ENCODE peak calls at places on chromosomes 1 and 21, in seven cellular contexts. U is K562, T is SK-N-SH, E is H1, I is HCT116, M is GM12878, H is HepG2. A is an unnamed sample.

GRCh38 chr1:91555821-91556531 is 55.3 kb downstream of the CDC7 start:
- DNase-seq in H (no peak), M (no peak), U (peak), I (no peak), T (no peak), E (no peak), A (no peak)

GRCh38 chr1:245209658-245210415 is 55.1 kb downstream of the KIF26B start:
- DNase-seq in M (no peak), T (peak), I (no peak), U (no peak), E (no peak), H (no peak), A (no peak)

GRCh38 chr1:8075511-8076051 is 49.5 kb upstream of the ERRFI1 start:
- DNase-seq in U (no peak), T (no peak), M (no peak), E (no peak), H (no peak), I (no peak), A (no peak)

GRCh38 chr21:33844104-33844889 is 71.3 kb downstream of the ATP5PO start:
- DNase-seq in U (no peak), T (no peak), M (no peak), I (no peak), H (peak), E (no peak), A (no peak)

GRCh38 chr1:25031966-25032667 is 102.0 kb upstream of the RUNX3 start:
- DNase-seq in H (no peak), E (no peak), U (no peak), M (peak), I (no peak), T (no peak), A (no peak)

GRCh38 chr1:54460346-54460745 is 54.2 kb upstream of the SSBP3 start:
- DNase-seq in I (no peak), T (no peak), U (no peak), E (no peak), H (no peak), M (no peak), A (no peak)

GRCh38 chr1:206649261-206649660 is 13.9 kb downstream of the DYRK3 start:
- DNase-seq in H (no peak), I (no peak), M (no peak), T (no peak), E (no peak), U (no peak), A (no peak)

GRCh38 chr1:153968400-153968799 is 698 bp downstream of the CREB3L4 start:
- DNase-seq in H (no peak), I (no peak), U (no peak), E (no peak), M (no peak), T (peak), A (no peak)

GRCh38 chr21:17784604-17785402 is 34.4 kb downstream of the C21orf91 start:
- DNase-seq in T (no peak), E (no peak), U (no peak), H (no peak), M (peak), I (no peak), A (no peak)

GRCh38 chr1:68201546-68202238 is 30.6 kb downstream of the WLS start:
- DNase-seq in H (no peak), U (no peak), I (no peak), E (no peak), T (no peak), M (no peak), A (no peak)

GRCh38 chr1:29703596-29703995 is 467.3 kb downstream of the PTPRU start:
- DNase-seq in U (peak), H (no peak), M (no peak), T (peak), I (no peak), E (peak), A (no peak)

GRCh38 chr1:227086636-227087035 is 146.5 kb downstream of the COQ8A start:
- DNase-seq in T (no peak), H (no peak), E (no peak), I (no peak), M (no peak), U (no peak), A (no peak)

GRCh38 chr1:170586942-170587593 is 55.1 kb downstream of the GORAB start:
- DNase-seq in E (no peak), M (no peak), T (no peak), I (no peak), H (no peak), U (no peak), A (no peak)

GRCh38 chr1:2416403-2416802 is 4.0 kb upstream of the PEX10 start:
- DNase-seq in T (no peak), M (no peak), U (no peak), H (no peak), E (no peak), I (no peak), A (no peak)

GRCh38 chr1:63557365-63557987 is 34.2 kb downstream of the EFCAB7 start:
- DNase-seq in M (no peak), E (peak), H (peak), U (peak), T (peak), I (peak), A (peak)

GRCh38 chr1:166237675-166238074 is 70.9 kb upstream of the FAM78B start:
- DNase-seq in T (no peak), E (no peak), M (no peak), I (no peak), U (no peak), H (no peak), A (no peak)

GRCh38 chr1:54331091-54331772 is 75.0 kb downstream of the SSBP3 start:
- DNase-seq in H (no peak), M (no peak), I (no peak), T (peak), E (no peak), U (no peak), A (no peak)

GRCh38 chr1:205450448-205450847 is 5.4 kb downstream of the BLACAT1 start:
- DNase-seq in E (peak), M (no peak), I (peak), H (peak), T (peak), U (peak), A (no peak)

GRCh38 chr1:60296794-60297193 is 223.2 kb upstream of the C1orf87 start:
- DNase-seq in H (no peak), U (no peak), E (no peak), I (no peak), M (no peak), T (no peak), A (no peak)

GRCh38 chr1:222732216-222733159 is 4.5 kb upstream of the FAM177B start:
- DNase-seq in H (no peak), E (no peak), M (peak), T (no peak), U (no peak), I (no peak), A (no peak)

GRCh38 chr1:248805905-248806304 is 19.8 kb downstream of the SH3BP5L start:
- DNase-seq in T (no peak), I (no peak), M (no peak), U (no peak), H (no peak), E (no peak), A (no peak)

GRCh38 chr1:24702511-24703293 is 42.5 kb upstream of the CLIC4 start:
- DNase-seq in I (no peak), E (no peak), T (no peak), H (peak), U (no peak), M (no peak), A (no peak)

GRCh38 chr21:42111811-42112210 is 40.7 kb downstream of the UMODL1 start:
- DNase-seq in H (no peak), E (no peak), I (no peak), T (no peak), U (no peak), M (no peak), A (no peak)

GRCh38 chr1:63822540-63822939 is 48.7 kb downstream of the ROR1 start:
- DNase-seq in M (no peak), T (no peak), E (no peak), U (no peak), H (no peak), I (no peak), A (no peak)

GRCh38 chr1:101291562-101292035 is 54.8 kb downstream of the S1PR1 start:
- DNase-seq in H (peak), U (no peak), E (no peak), I (no peak), M (no peak), T (no peak), A (no peak)

GRCh38 chr1:45002650-45003645 is 8.2 kb downstream of the HECTD3 start:
- DNase-seq in I (no peak), E (no peak), M (no peak), T (no peak), U (no peak), H (no peak), A (no peak)

GRCh38 chr21:38920631-38921398 is 115.1 kb downstream of the ETS2 start:
- DNase-seq in M (no peak), I (no peak), H (no peak), U (no peak), T (no peak), E (no peak), A (no peak)

GRCh38 chr1:83815348-83815747 is 183.6 kb downstream of the TTLL7 start:
- DNase-seq in H (no peak), T (no peak), I (no peak), U (no peak), E (no peak), M (no peak), A (no peak)

GRCh38 chr1:187390157-187390556 is 561.4 kb downstream of the PLA2G4A start:
- DNase-seq in T (peak), M (no peak), E (no peak), U (no peak), H (no peak), I (no peak), A (no peak)

GRCh38 chr1:166327886-166328285 is 161.1 kb upstream of the FAM78B start:
- DNase-seq in U (no peak), T (no peak), M (no peak), I (no peak), H (no peak), E (no peak), A (no peak)

GRCh38 chr1:25796807-25797458 is 3.1 kb upstream of the SELENON start:
- DNase-seq in T (peak), E (peak), H (peak), U (peak), I (peak), M (no peak), A (peak)

GRCh38 chr1:228452194-228453021 is 34.8 kb upstream of the RNF187 start:
- DNase-seq in T (no peak), H (no peak), I (no peak), U (peak), M (no peak), E (peak), A (no peak)

GRCh38 chr1:228455715-228456114 is 31.5 kb upstream of the RNF187 start:
- DNase-seq in E (no peak), I (no peak), T (no peak), M (no peak), H (no peak), U (no peak), A (no peak)

GRCh38 chr1:228453614-228454013 is 33.6 kb upstream of the RNF187 start:
- DNase-seq in T (no peak), M (no peak), I (no peak), U (no peak), H (no peak), E (no peak), A (no peak)

GRCh38 chr1:228454238-228454637 is 32.9 kb upstream of the RNF187 start:
- DNase-seq in T (no peak), I (no peak), E (no peak), H (no peak), U (no peak), M (no peak), A (no peak)

DNA sequence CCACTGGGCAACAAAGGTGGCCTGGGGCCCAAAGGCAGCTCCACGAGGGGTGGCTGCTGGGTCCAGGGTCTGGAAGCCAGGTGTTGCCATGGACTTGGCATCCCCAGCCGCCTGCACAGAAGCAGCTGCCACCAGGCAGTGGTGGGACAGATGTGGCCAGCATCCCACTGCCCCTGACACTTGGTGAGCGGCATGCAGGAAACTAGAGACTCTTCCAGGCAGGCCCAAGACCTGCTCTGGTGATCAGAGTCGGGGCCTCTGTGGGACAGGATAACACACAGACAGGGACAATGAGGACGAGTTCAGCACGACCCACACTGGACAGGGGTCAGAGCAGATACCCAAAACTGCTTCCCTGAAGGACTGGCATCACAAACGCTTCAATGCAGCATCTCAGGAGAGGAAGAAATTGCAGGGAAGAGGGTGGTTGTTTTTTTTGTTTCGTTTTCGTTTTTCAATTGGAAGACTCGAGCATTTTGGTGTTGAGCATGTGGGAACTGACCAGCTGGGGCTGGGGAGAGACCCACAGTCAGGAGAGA is 34.1 kb upstream of the RNF187 start:
- DNase-seq in U (no peak), T (no peak), M (no peak), H (no peak), I (no peak), E (no peak), A (no peak)
- TF ChIP-seq YY1 in U (no peak), T (no peak), M (no peak), H (no peak), I (no peak), E (no peak), A (no peak)

DNA sequence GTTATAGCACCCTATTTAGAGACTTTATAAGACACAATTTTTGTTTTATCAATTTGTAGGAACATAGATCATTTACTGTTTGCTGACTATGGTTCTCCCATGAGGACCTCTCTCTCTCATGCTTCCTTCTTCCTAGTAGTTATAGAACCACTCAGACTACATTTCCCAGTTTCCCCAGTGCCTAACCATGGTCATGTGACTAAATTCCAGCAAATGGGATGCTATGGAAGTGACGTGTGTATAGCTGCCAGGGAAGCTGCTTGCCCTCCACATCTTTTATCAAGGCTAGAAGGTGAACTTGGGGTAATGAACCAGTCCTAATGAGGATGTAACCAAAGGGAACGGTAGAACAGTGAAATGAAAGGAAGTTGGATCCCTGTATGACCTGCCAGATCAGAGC is 184.1 kb downstream of the MIS18A start:
- DNase-seq in U (no peak), E (no peak), T (no peak), I (peak), M (no peak), H (no peak), A (no peak)
- TF ChIP-seq YY1 in U (no peak), E (no peak), T (no peak), I (no peak), M (no peak), H (no peak), A (no peak)

GRCh38 chr1:16164821-16165364 is 9.0 kb upstream of the EPHA2 start:
- DNase-seq in T (no peak), M (no peak), E (no peak), U (no peak), H (no peak), I (no peak), A (no peak)

GRCh38 chr1:16165548-16165947 is 9.7 kb upstream of the EPHA2 start:
- DNase-seq in H (no peak), T (no peak), E (peak), U (no peak), I (no peak), M (no peak), A (no peak)

GRCh38 chr1:16166117-16166516 is 10.2 kb upstream of the EPHA2 start:
- DNase-seq in E (no peak), H (no peak), U (no peak), I (no peak), T (no peak), M (no peak), A (no peak)

GRCh38 chr1:16162163-16162822 is 6.4 kb upstream of the EPHA2 start:
- DNase-seq in T (no peak), I (no peak), E (peak), M (no peak), U (peak), H (no peak), A (no peak)

DNA sequence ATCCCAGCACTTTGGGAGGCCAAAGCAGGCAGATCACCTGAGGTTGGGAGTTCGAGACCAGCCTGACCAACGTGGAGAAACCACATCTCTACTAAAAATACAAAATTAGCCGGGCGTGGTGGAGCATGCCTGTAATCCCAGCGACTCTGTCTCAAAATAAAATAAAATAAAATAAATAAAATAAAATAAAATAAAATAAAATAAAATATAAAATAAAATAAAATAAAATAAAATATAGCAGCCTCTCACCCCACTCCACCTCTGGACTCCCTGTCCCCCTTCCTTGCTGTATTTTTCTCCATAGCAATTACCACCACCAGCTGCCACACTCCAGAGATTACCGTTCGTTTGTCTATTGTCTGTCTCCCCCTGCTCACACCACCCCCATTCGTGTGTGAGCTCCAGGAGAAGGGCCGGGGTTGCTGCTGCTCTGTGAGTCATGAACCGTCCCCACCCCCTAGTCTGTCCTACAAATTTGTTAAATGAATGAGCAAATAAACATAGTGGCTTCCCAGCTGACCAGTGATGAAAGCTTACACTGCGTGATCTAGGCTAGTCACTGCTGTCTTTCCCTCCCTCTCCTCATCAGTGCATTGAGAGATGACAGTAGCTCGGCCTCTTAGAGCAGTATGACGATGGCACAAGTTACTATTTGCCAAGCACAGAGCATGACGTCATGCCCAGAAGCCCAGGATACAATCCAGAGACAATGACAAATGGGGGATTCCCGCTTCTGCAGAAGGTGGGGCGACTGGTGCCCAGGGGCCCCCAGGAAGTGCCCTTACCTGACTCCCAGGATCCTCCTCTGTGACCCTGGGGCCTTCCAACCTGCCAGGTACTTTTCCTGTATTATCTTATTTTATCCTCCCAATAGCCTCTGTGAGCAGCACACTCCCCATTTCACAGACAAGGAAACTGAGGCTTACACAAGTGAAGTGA is 8.3 kb upstream of the EPHA2 start:
- DNase-seq in U (peak), E (peak), M (no peak), T (no peak), H (peak), I (no peak), A (no peak)
- TF ChIP-seq YY1 in U (no peak), E (no peak), M (no peak), T (no peak), H (no peak), I (no peak), A (no peak)

GRCh38 chr1:201752333-201752732 is 76.6 kb upstream of the IPO9 start:
- DNase-seq in U (no peak), H (no peak), E (no peak), I (no peak), T (no peak), M (no peak), A (no peak)

GRCh38 chr1:201749059-201749458 is 79.9 kb upstream of the IPO9 start:
- DNase-seq in H (no peak), U (no peak), E (no peak), I (no peak), M (no peak), T (no peak), A (no peak)

GRCh38 chr1:201751872-201752271 is 77.1 kb upstream of the IPO9 start:
- DNase-seq in U (no peak), H (peak), M (no peak), T (no peak), I (no peak), E (no peak), A (no peak)

GRCh38 chr1:201750120-201750519 is 78.8 kb upstream of the IPO9 start:
- DNase-seq in I (no peak), T (no peak), H (no peak), M (no peak), U (no peak), E (no peak), A (no peak)

GRCh38 chr1:201750934-201751333 is 78.0 kb upstream of the IPO9 start:
- DNase-seq in E (no peak), I (no peak), U (no peak), T (no peak), H (no peak), M (no peak), A (no peak)
- TF ChIP-seq YY1 in E (no peak), I (no peak), U (no peak), T (no peak), H (no peak), M (no peak), A (no peak)

GRCh38 chr1:9128520-9129371 is at the start of gene GPR157:
- DNase-seq in H (peak), E (peak), T (peak), I (peak), U (peak), M (no peak), A (no peak)
- TF ChIP-seq YY1 in H (peak), E (no peak), T (no peak), I (no peak), U (no peak), M (no peak), A (no peak)

GRCh38 chr1:193774536-193775323 is 588.3 kb upstream of the B3GALT2 start:
- DNase-seq in H (no peak), U (no peak), E (no peak), I (no peak), M (no peak), T (no peak), A (no peak)

GRCh38 chr1:193766329-193766728 is 579.9 kb upstream of the B3GALT2 start:
- DNase-seq in E (no peak), M (no peak), H (no peak), I (no peak), U (no peak), T (no peak), A (no peak)

GRCh38 chr1:193767891-193768290 is 581.5 kb upstream of the B3GALT2 start:
- DNase-seq in T (no peak), M (no peak), H (no peak), E (no peak), U (no peak), I (no peak), A (no peak)

GRCh38 chr1:193769609-193770008 is 583.2 kb upstream of the B3GALT2 start:
- DNase-seq in I (no peak), H (no peak), M (no peak), E (no peak), T (no peak), U (no peak), A (no peak)

DNA sequence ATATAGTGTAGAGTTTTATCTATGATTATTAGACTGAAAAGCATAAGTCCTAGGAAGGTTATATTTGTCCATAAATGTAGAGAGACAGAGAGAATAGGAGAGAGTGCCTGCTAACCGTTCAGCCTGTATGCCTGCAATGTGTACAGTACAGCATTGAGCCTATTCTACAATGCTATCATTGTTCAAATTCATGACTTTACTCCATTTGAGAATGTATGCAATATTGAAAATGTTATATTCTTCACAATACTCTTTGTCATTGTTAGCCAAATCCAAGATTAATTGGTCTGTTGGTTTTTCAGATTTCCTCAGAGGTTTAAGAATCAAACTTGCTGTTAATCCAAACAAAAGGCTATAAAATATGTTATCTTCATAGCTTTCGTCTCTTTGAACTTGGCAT is 585.2 kb upstream of the B3GALT2 start:
- DNase-seq in U (no peak), I (no peak), H (no peak), E (no peak), T (no peak), M (no peak), A (no peak)
- TF ChIP-seq YY1 in U (no peak), I (no peak), H (no peak), E (no peak), T (no peak), M (no peak), A (no peak)

GRCh38 chr1:47189844-47190562 is at the start of gene PDZK1IP1:
- DNase-seq in U (peak), T (no peak), E (peak), I (no peak), M (no peak), H (no peak), A (no peak)
- TF ChIP-seq YY1 in U (no peak), T (no peak), E (no peak), I (no peak), M (no peak), H (no peak), A (no peak)

A was measured in NT2/D1.